ENCODE peak calls at places on chromosomes 6 and 20, in eight cellular contexts. One of them, this sample, is unnamed.

GRCh38 chr6:133435065-133435728 is 194.0 kb downstream of the EYA4 start:
- DNase-seq in activated CD4-positive, alpha-beta T cell treated with anti-CD3 and anti-CD28 coated beads, Interleukin-2, amount 50 U/mL, for 48 hours: no peak
- DNase-seq in iris pigment epithelial cell: no peak
- DNase-seq in activated naive CD4-positive, alpha-beta T cell: no peak
- DNase-seq in Ammon's horn: no peak
- DNase-seq in GM12865: no peak
- DNase-seq in activated CD8-positive, alpha-beta T cell treated with anti-CD3 and anti-CD28 coated beads for 36 hours: no peak
- DNase-seq in T-helper 2 cell: no peak
- DNase-seq in this sample: peak

GRCh38 chr6:38346291-38347079 is 293.2 kb downstream of the BTBD9 start:
- DNase-seq in T-helper 2 cell: no peak
- DNase-seq in iris pigment epithelial cell: peak
- DNase-seq in activated naive CD4-positive, alpha-beta T cell: no peak
- DNase-seq in Ammon's horn: no peak
- DNase-seq in activated CD4-positive, alpha-beta T cell treated with anti-CD3 and anti-CD28 coated beads, Interleukin-2, amount 50 U/mL, for 48 hours: no peak
- DNase-seq in activated CD8-positive, alpha-beta T cell treated with anti-CD3 and anti-CD28 coated beads for 36 hours: no peak
- DNase-seq in GM12865: no peak
- DNase-seq in this sample: no peak

GRCh38 chr6:43796168-43796567 is 26.2 kb downstream of the VEGFA start:
- DNase-seq in Ammon's horn: no peak
- DNase-seq in T-helper 2 cell: no peak
- DNase-seq in activated naive CD4-positive, alpha-beta T cell: no peak
- DNase-seq in iris pigment epithelial cell: no peak
- DNase-seq in activated CD4-positive, alpha-beta T cell treated with anti-CD3 and anti-CD28 coated beads, Interleukin-2, amount 50 U/mL, for 48 hours: no peak
- DNase-seq in GM12865: no peak
- DNase-seq in activated CD8-positive, alpha-beta T cell treated with anti-CD3 and anti-CD28 coated beads for 36 hours: no peak
- DNase-seq in this sample: no peak

GRCh38 chr20:31666258-31667042 is 28.7 kb downstream of the COX4I2 start:
- DNase-seq in activated naive CD4-positive, alpha-beta T cell: no peak
- DNase-seq in T-helper 2 cell: no peak
- DNase-seq in GM12865: no peak
- DNase-seq in Ammon's horn: peak
- DNase-seq in activated CD4-positive, alpha-beta T cell treated with anti-CD3 and anti-CD28 coated beads, Interleukin-2, amount 50 U/mL, for 48 hours: no peak
- DNase-seq in activated CD8-positive, alpha-beta T cell treated with anti-CD3 and anti-CD28 coated beads for 36 hours: peak
- DNase-seq in iris pigment epithelial cell: no peak
- DNase-seq in this sample: no peak

GRCh38 chr6:25166955-25167753 is 112.0 kb upstream of the CARMIL1 start:
- DNase-seq in iris pigment epithelial cell: no peak
- DNase-seq in Ammon's horn: no peak
- DNase-seq in T-helper 2 cell: no peak
- DNase-seq in activated CD8-positive, alpha-beta T cell treated with anti-CD3 and anti-CD28 coated beads for 36 hours: no peak
- DNase-seq in GM12865: no peak
- DNase-seq in activated naive CD4-positive, alpha-beta T cell: no peak
- DNase-seq in activated CD4-positive, alpha-beta T cell treated with anti-CD3 and anti-CD28 coated beads, Interleukin-2, amount 50 U/mL, for 48 hours: no peak
- DNase-seq in this sample: no peak

GRCh38 chr20:4661191-4661590 is 60.5 kb upstream of the PRND start:
- DNase-seq in activated CD4-positive, alpha-beta T cell treated with anti-CD3 and anti-CD28 coated beads, Interleukin-2, amount 50 U/mL, for 48 hours: peak
- DNase-seq in activated CD8-positive, alpha-beta T cell treated with anti-CD3 and anti-CD28 coated beads for 36 hours: peak
- DNase-seq in T-helper 2 cell: no peak
- DNase-seq in GM12865: peak
- DNase-seq in Ammon's horn: no peak
- DNase-seq in activated naive CD4-positive, alpha-beta T cell: peak
- DNase-seq in iris pigment epithelial cell: no peak
- DNase-seq in this sample: no peak

GRCh38 chr6:108156180-108156937 is 9.5 kb upstream of the NR2E1 start:
- DNase-seq in T-helper 2 cell: no peak
- DNase-seq in activated CD4-positive, alpha-beta T cell treated with anti-CD3 and anti-CD28 coated beads, Interleukin-2, amount 50 U/mL, for 48 hours: no peak
- DNase-seq in activated naive CD4-positive, alpha-beta T cell: no peak
- DNase-seq in iris pigment epithelial cell: no peak
- DNase-seq in activated CD8-positive, alpha-beta T cell treated with anti-CD3 and anti-CD28 coated beads for 36 hours: no peak
- DNase-seq in Ammon's horn: no peak
- DNase-seq in GM12865: no peak
- DNase-seq in this sample: no peak

GRCh38 chr6:135300576-135300975 is 119.5 kb downstream of the MYB start:
- DNase-seq in iris pigment epithelial cell: peak
- DNase-seq in T-helper 2 cell: no peak
- DNase-seq in activated naive CD4-positive, alpha-beta T cell: no peak
- DNase-seq in Ammon's horn: no peak
- DNase-seq in GM12865: no peak
- DNase-seq in activated CD4-positive, alpha-beta T cell treated with anti-CD3 and anti-CD28 coated beads, Interleukin-2, amount 50 U/mL, for 48 hours: no peak
- DNase-seq in activated CD8-positive, alpha-beta T cell treated with anti-CD3 and anti-CD28 coated beads for 36 hours: no peak
- DNase-seq in this sample: no peak

GRCh38 chr20:15699431-15700146 is 873.7 kb downstream of the KIF16B start:
- DNase-seq in activated CD4-positive, alpha-beta T cell treated with anti-CD3 and anti-CD28 coated beads, Interleukin-2, amount 50 U/mL, for 48 hours: no peak
- DNase-seq in activated naive CD4-positive, alpha-beta T cell: no peak
- DNase-seq in GM12865: no peak
- DNase-seq in T-helper 2 cell: no peak
- DNase-seq in activated CD8-positive, alpha-beta T cell treated with anti-CD3 and anti-CD28 coated beads for 36 hours: no peak
- DNase-seq in Ammon's horn: no peak
- DNase-seq in iris pigment epithelial cell: no peak
- DNase-seq in this sample: no peak

GRCh38 chr6:168640738-168641137 is 199.8 kb downstream of the SMOC2 start:
- DNase-seq in activated CD4-positive, alpha-beta T cell treated with anti-CD3 and anti-CD28 coated beads, Interleukin-2, amount 50 U/mL, for 48 hours: no peak
- DNase-seq in GM12865: no peak
- DNase-seq in iris pigment epithelial cell: no peak
- DNase-seq in activated naive CD4-positive, alpha-beta T cell: no peak
- DNase-seq in Ammon's horn: no peak
- DNase-seq in activated CD8-positive, alpha-beta T cell treated with anti-CD3 and anti-CD28 coated beads for 36 hours: no peak
- DNase-seq in T-helper 2 cell: no peak
- DNase-seq in this sample: no peak

GRCh38 chr6:36820700-36821580 is 18.3 kb downstream of the CPNE5 start:
- DNase-seq in iris pigment epithelial cell: peak
- DNase-seq in activated CD4-positive, alpha-beta T cell treated with anti-CD3 and anti-CD28 coated beads, Interleukin-2, amount 50 U/mL, for 48 hours: no peak
- DNase-seq in Ammon's horn: no peak
- DNase-seq in activated naive CD4-positive, alpha-beta T cell: no peak
- DNase-seq in activated CD8-positive, alpha-beta T cell treated with anti-CD3 and anti-CD28 coated beads for 36 hours: no peak
- DNase-seq in GM12865: no peak
- DNase-seq in T-helper 2 cell: no peak
- DNase-seq in this sample: no peak

GRCh38 chr6:161195418-161195817 is 78.4 kb downstream of the AGPAT4 start:
- DNase-seq in GM12865: no peak
- DNase-seq in iris pigment epithelial cell: no peak
- DNase-seq in Ammon's horn: no peak
- DNase-seq in activated CD8-positive, alpha-beta T cell treated with anti-CD3 and anti-CD28 coated beads for 36 hours: no peak
- DNase-seq in activated naive CD4-positive, alpha-beta T cell: no peak
- DNase-seq in T-helper 2 cell: no peak
- DNase-seq in activated CD4-positive, alpha-beta T cell treated with anti-CD3 and anti-CD28 coated beads, Interleukin-2, amount 50 U/mL, for 48 hours: no peak
- DNase-seq in this sample: no peak

GRCh38 chr6:73180718-73181619 is 44.3 kb downstream of the KHDC1L start:
- DNase-seq in activated CD8-positive, alpha-beta T cell treated with anti-CD3 and anti-CD28 coated beads for 36 hours: no peak
- DNase-seq in T-helper 2 cell: no peak
- DNase-seq in GM12865: peak
- DNase-seq in activated CD4-positive, alpha-beta T cell treated with anti-CD3 and anti-CD28 coated beads, Interleukin-2, amount 50 U/mL, for 48 hours: no peak
- DNase-seq in Ammon's horn: peak
- DNase-seq in activated naive CD4-positive, alpha-beta T cell: no peak
- DNase-seq in iris pigment epithelial cell: peak
- DNase-seq in this sample: no peak

GRCh38 chr6:136962661-136963060 is 40.6 kb downstream of the SLC35D3 start:
- DNase-seq in activated CD4-positive, alpha-beta T cell treated with anti-CD3 and anti-CD28 coated beads, Interleukin-2, amount 50 U/mL, for 48 hours: no peak
- DNase-seq in activated naive CD4-positive, alpha-beta T cell: no peak
- DNase-seq in iris pigment epithelial cell: no peak
- DNase-seq in activated CD8-positive, alpha-beta T cell treated with anti-CD3 and anti-CD28 coated beads for 36 hours: no peak
- DNase-seq in T-helper 2 cell: no peak
- DNase-seq in GM12865: no peak
- DNase-seq in Ammon's horn: peak
- DNase-seq in this sample: no peak

GRCh38 chr20:35192071-35192872 is 20.4 kb downstream of the PROCR start:
- DNase-seq in GM12865: no peak
- DNase-seq in Ammon's horn: no peak
- DNase-seq in activated CD4-positive, alpha-beta T cell treated with anti-CD3 and anti-CD28 coated beads, Interleukin-2, amount 50 U/mL, for 48 hours: no peak
- DNase-seq in iris pigment epithelial cell: no peak
- DNase-seq in activated naive CD4-positive, alpha-beta T cell: no peak
- DNase-seq in T-helper 2 cell: no peak
- DNase-seq in activated CD8-positive, alpha-beta T cell treated with anti-CD3 and anti-CD28 coated beads for 36 hours: no peak
- DNase-seq in this sample: no peak

GRCh38 chr6:52725530-52726192 is 37.6 kb downstream of the GSTA2 start:
- DNase-seq in iris pigment epithelial cell: peak
- DNase-seq in activated naive CD4-positive, alpha-beta T cell: no peak
- DNase-seq in Ammon's horn: no peak
- DNase-seq in GM12865: no peak
- DNase-seq in T-helper 2 cell: no peak
- DNase-seq in activated CD8-positive, alpha-beta T cell treated with anti-CD3 and anti-CD28 coated beads for 36 hours: no peak
- DNase-seq in activated CD4-positive, alpha-beta T cell treated with anti-CD3 and anti-CD28 coated beads, Interleukin-2, amount 50 U/mL, for 48 hours: no peak
- DNase-seq in this sample: no peak

GRCh38 chr20:51583073-51583472 is 40.6 kb upstream of the NFATC2 start:
- DNase-seq in GM12865: no peak
- DNase-seq in activated CD8-positive, alpha-beta T cell treated with anti-CD3 and anti-CD28 coated beads for 36 hours: no peak
- DNase-seq in iris pigment epithelial cell: no peak
- DNase-seq in activated naive CD4-positive, alpha-beta T cell: no peak
- DNase-seq in T-helper 2 cell: no peak
- DNase-seq in activated CD4-positive, alpha-beta T cell treated with anti-CD3 and anti-CD28 coated beads, Interleukin-2, amount 50 U/mL, for 48 hours: no peak
- DNase-seq in Ammon's horn: no peak
- DNase-seq in this sample: no peak

This sample was measured in heart right ventricle.